ENCODE peak calls at places on chromosomes 12 and 14, in six cellular contexts. One of them, this sample, is unnamed.

GRCh38 chr14:68736519-68736918 is 56.3 kb downstream of the ZFP36L1 start:
- DNase-seq in IMR-90: no peak
- DNase-seq in HCT116: no peak
- DNase-seq in Peyer's patch: no peak
- DNase-seq in stomach: no peak
- DNase-seq in lower leg skin: no peak
- DNase-seq in this sample: no peak

GRCh38 chr12:7349418-7349817 is 45.5 kb downstream of the ACSM4 start:
- DNase-seq in IMR-90: no peak
- DNase-seq in lower leg skin: no peak
- DNase-seq in HCT116: no peak
- DNase-seq in stomach: no peak
- DNase-seq in Peyer's patch: no peak
- DNase-seq in this sample: no peak

GRCh38 chr12:63948211-63948610 is 103.7 kb downstream of the SRGAP1 start:
- DNase-seq in HCT116: no peak
- DNase-seq in lower leg skin: no peak
- DNase-seq in stomach: no peak
- DNase-seq in IMR-90: no peak
- DNase-seq in Peyer's patch: no peak
- DNase-seq in this sample: no peak

GRCh38 chr14:59464651-59465569 is at the start of gene GPR135:
- DNase-seq in Peyer's patch: peak
- DNase-seq in stomach: peak
- DNase-seq in lower leg skin: peak
- DNase-seq in IMR-90: peak
- DNase-seq in HCT116: no peak
- DNase-seq in this sample: peak

GRCh38 chr12:111209779-111210178 is 159.1 kb downstream of the PHETA1 start:
- DNase-seq in Peyer's patch: no peak
- DNase-seq in HCT116: no peak
- DNase-seq in lower leg skin: no peak
- DNase-seq in stomach: no peak
- DNase-seq in IMR-90: no peak
- DNase-seq in this sample: no peak

GRCh38 chr14:48527832-48528231 is 852.4 kb upstream of the MDGA2 start:
- DNase-seq in Peyer's patch: no peak
- DNase-seq in HCT116: no peak
- DNase-seq in stomach: no peak
- DNase-seq in lower leg skin: no peak
- DNase-seq in IMR-90: no peak
- DNase-seq in this sample: no peak

GRCh38 chr14:89139404-89140247 is 277.4 kb downstream of the FOXN3 start:
- DNase-seq in HCT116: no peak
- DNase-seq in lower leg skin: no peak
- DNase-seq in Peyer's patch: no peak
- DNase-seq in stomach: no peak
- DNase-seq in IMR-90: no peak
- DNase-seq in this sample: no peak

GRCh38 chr12:89384050-89384749 is 31.9 kb upstream of the DUSP6 start:
- DNase-seq in Peyer's patch: no peak
- DNase-seq in IMR-90: peak
- DNase-seq in HCT116: no peak
- DNase-seq in lower leg skin: no peak
- DNase-seq in stomach: peak
- DNase-seq in this sample: peak

GRCh38 chr14:89184952-89185351 is 232.1 kb downstream of the FOXN3 start:
- DNase-seq in Peyer's patch: no peak
- DNase-seq in stomach: no peak
- DNase-seq in lower leg skin: no peak
- DNase-seq in IMR-90: no peak
- DNase-seq in HCT116: no peak
- DNase-seq in this sample: no peak

GRCh38 chr12:27772328-27773049 is 7.5 kb upstream of the KLHL42 start:
- DNase-seq in Peyer's patch: no peak
- DNase-seq in lower leg skin: no peak
- DNase-seq in IMR-90: peak
- DNase-seq in HCT116: no peak
- DNase-seq in stomach: no peak
- DNase-seq in this sample: no peak

GRCh38 chr12:122834229-122834920 is 882 bp upstream of the HIP1R start:
- DNase-seq in IMR-90: peak
- DNase-seq in HCT116: peak
- DNase-seq in stomach: peak
- DNase-seq in lower leg skin: peak
- DNase-seq in Peyer's patch: no peak
- DNase-seq in this sample: peak

GRCh38 chr12:64821116-64821630 is 3.3 kb upstream of the TBC1D30 start:
- DNase-seq in Peyer's patch: no peak
- DNase-seq in IMR-90: no peak
- DNase-seq in HCT116: no peak
- DNase-seq in stomach: no peak
- DNase-seq in lower leg skin: no peak
- DNase-seq in this sample: no peak

GRCh38 chr12:118126119-118126757 is 9.7 kb upstream of the PEBP1 start:
- DNase-seq in Peyer's patch: peak
- DNase-seq in lower leg skin: no peak
- DNase-seq in HCT116: no peak
- DNase-seq in IMR-90: no peak
- DNase-seq in stomach: peak
- DNase-seq in this sample: peak

GRCh38 chr12:18165889-18166288 is 75.9 kb upstream of the RERGL start:
- DNase-seq in IMR-90: no peak
- DNase-seq in Peyer's patch: no peak
- DNase-seq in stomach: no peak
- DNase-seq in lower leg skin: no peak
- DNase-seq in HCT116: no peak
- DNase-seq in this sample: no peak

GRCh38 chr12:57112492-57113294 is 1.5 kb upstream of the STAT6 start:
- DNase-seq in IMR-90: no peak
- DNase-seq in stomach: peak
- DNase-seq in Peyer's patch: no peak
- DNase-seq in HCT116: no peak
- DNase-seq in lower leg skin: no peak
- DNase-seq in this sample: no peak

GRCh38 chr12:116122639-116123038 is 154.9 kb downstream of the MED13L start:
- DNase-seq in stomach: no peak
- DNase-seq in Peyer's patch: no peak
- DNase-seq in HCT116: no peak
- DNase-seq in IMR-90: no peak
- DNase-seq in lower leg skin: no peak
- DNase-seq in this sample: no peak

GRCh38 chr12:54566792-54567191 is 17.4 kb downstream of the PDE1B start:
- DNase-seq in stomach: no peak
- DNase-seq in lower leg skin: no peak
- DNase-seq in Peyer's patch: no peak
- DNase-seq in IMR-90: no peak
- DNase-seq in HCT116: no peak
- DNase-seq in this sample: no peak
- TF ChIP-seq POLR2A in stomach: no peak
- TF ChIP-seq POLR2A in lower leg skin: no peak
- TF ChIP-seq POLR2A in Peyer's patch: no peak
- TF ChIP-seq POLR2A in IMR-90: no peak
- TF ChIP-seq POLR2A in HCT116: no peak
- TF ChIP-seq POLR2A in this sample: no peak

DNA sequence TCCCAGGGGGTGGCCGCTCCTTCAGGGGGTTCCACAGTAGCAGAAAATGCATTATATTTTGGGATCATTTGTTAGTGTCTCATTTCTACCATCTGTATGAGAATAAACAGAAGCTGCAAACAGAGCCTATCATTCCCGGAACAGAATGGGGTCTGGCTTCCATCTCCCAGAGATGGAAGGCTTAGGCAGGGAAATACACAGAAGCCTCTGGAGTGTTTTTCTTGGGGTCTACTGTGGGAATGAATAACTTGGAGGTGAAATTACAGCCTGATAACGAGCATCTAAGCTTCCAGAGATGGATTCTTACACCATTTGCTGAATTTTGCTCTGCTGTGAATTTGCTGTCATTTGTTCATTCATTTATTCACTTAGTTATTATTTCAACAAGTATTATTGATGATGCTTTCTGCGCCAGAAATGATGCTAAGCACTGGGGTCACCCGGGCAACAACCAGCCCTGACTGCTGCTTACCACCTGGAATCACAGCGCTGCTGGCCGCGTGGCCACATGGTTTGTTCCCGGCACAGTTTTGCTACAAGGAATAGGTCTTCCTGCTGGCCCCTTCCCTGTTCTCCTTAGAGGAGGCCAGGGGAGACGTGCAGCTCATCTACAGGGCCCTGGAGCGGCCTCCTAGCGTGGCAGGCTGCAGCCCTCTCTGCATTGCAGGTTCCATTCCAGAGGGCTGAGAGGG is 6.9 kb downstream of the JDP2 start:
- DNase-seq in Peyer's patch: no peak
- DNase-seq in lower leg skin: no peak
- DNase-seq in IMR-90: no peak
- DNase-seq in HCT116: no peak
- DNase-seq in stomach: no peak
- DNase-seq in this sample: no peak
- TF ChIP-seq POLR2A in Peyer's patch: no peak
- TF ChIP-seq POLR2A in lower leg skin: no peak
- TF ChIP-seq POLR2A in IMR-90: no peak
- TF ChIP-seq POLR2A in HCT116: no peak
- TF ChIP-seq POLR2A in stomach: no peak
- TF ChIP-seq POLR2A in this sample: no peak

DNA sequence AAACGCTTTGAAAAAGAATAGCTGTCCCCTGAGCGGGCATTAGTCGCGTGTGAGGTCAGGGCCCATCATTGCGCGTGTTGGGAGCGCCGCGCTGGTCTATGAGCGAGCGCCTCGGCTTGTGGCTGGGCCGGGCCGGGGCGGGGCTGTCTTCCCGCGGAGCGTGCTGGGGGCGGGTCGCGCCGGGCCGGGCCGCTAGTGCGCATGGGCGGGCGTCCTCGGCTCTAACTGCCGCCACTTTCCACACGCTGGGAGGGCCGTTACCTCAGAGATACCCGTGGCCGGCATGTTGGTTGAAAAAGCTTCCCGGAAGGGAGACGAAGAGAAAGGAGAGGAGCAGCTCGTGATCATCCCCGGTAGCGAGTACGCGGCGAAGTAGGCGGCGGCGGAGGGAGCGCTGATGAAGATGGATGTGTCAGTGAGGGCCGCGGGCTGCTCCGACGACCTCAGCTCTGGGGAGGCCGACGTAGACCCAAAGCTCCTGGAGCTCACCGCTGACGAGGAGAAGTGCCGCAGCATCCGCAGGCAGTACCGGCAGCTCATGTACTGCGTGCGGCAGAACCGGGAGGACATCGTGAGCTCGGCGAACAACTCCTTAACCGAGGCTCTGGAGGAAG is at the start of gene EID3:
- DNase-seq in stomach: peak
- DNase-seq in Peyer's patch: peak
- DNase-seq in HCT116: no peak
- DNase-seq in IMR-90: peak
- DNase-seq in lower leg skin: peak
- DNase-seq in this sample: peak
- TF ChIP-seq POLR2A in stomach: no peak
- TF ChIP-seq POLR2A in Peyer's patch: no peak
- TF ChIP-seq POLR2A in HCT116: no peak
- TF ChIP-seq POLR2A in IMR-90: peak
- TF ChIP-seq POLR2A in lower leg skin: no peak
- TF ChIP-seq POLR2A in this sample: no peak

GRCh38 chr14:100283984-100284881 is 22.0 kb downstream of the SLC25A29 start:
- DNase-seq in HCT116: no peak
- DNase-seq in Peyer's patch: no peak
- DNase-seq in stomach: peak
- DNase-seq in IMR-90: no peak
- DNase-seq in lower leg skin: peak
- DNase-seq in this sample: peak

GRCh38 chr14:100287202-100287997 is 18.8 kb downstream of the SLC25A29 start:
- DNase-seq in Peyer's patch: no peak
- DNase-seq in IMR-90: no peak
- DNase-seq in HCT116: no peak
- DNase-seq in lower leg skin: peak
- DNase-seq in stomach: no peak
- DNase-seq in this sample: peak

GRCh38 chr14:100286484-100287191 is 19.6 kb downstream of the SLC25A29 start:
- DNase-seq in HCT116: no peak
- DNase-seq in Peyer's patch: peak
- DNase-seq in lower leg skin: peak
- DNase-seq in stomach: peak
- DNase-seq in IMR-90: no peak
- DNase-seq in this sample: no peak

GRCh38 chr14:100285913-100286400 is 20.3 kb downstream of the SLC25A29 start:
- DNase-seq in HCT116: no peak
- DNase-seq in stomach: no peak
- DNase-seq in lower leg skin: no peak
- DNase-seq in Peyer's patch: no peak
- DNase-seq in IMR-90: no peak
- DNase-seq in this sample: no peak

GRCh38 chr14:100285021-100285912 is 21.0 kb downstream of the SLC25A29 start:
- DNase-seq in HCT116: no peak
- DNase-seq in IMR-90: peak
- DNase-seq in stomach: peak
- DNase-seq in Peyer's patch: peak
- DNase-seq in lower leg skin: peak
- DNase-seq in this sample: peak
- TF ChIP-seq POLR2A in HCT116: peak
- TF ChIP-seq POLR2A in IMR-90: no peak
- TF ChIP-seq POLR2A in stomach: no peak
- TF ChIP-seq POLR2A in Peyer's patch: peak
- TF ChIP-seq POLR2A in lower leg skin: no peak
- TF ChIP-seq POLR2A in this sample: no peak